ENCODE peak calls at places on chromosomes 1 and 21, in four cellular contexts. X is heart left ventricle, B is hepatocyte, C is osteoblast. O is an unnamed sample. For H3K36me3 and H3K4me1, the result is how much of the 10 kb centered on the place peaks cover.

GRCh38 chr1:29713857-29714256 is 477.5 kb downstream of the PTPRU start:
- DNase-seq in C (no peak), X (no peak), B (no peak), O (no peak)

GRCh38 chr1:116002781-116003455 is 26.6 kb downstream of the SLC22A15 start:
- DNase-seq in B (no peak), X (no peak), C (no peak), O (no peak)

GRCh38 chr21:28235169-28235892 is 757.3 kb downstream of the LTN1 start:
- DNase-seq in B (no peak), C (no peak), X (no peak), O (no peak)

GRCh38 chr1:186152945-186153309 is 222.1 kb downstream of the TPR start:
- DNase-seq in C (no peak), B (no peak), X (no peak), O (no peak)

GRCh38 chr1:178143730-178144343 is 49.9 kb downstream of the RASAL2 start:
- DNase-seq in B (no peak), C (no peak), X (no peak), O (no peak)

GRCh38 chr1:20212685-20213331 is 26.5 kb upstream of the PLA2G2C start:
- DNase-seq in X (peak), B (peak), C (peak), O (peak)

GRCh38 chr1:29674625-29675326 is 438.5 kb downstream of the PTPRU start:
- DNase-seq in X (no peak), C (no peak), B (no peak), O (no peak)

GRCh38 chr1:61348025-61348665 is 265.8 kb downstream of the NFIA start:
- DNase-seq in B (no peak), C (no peak), X (no peak), O (no peak)

GRCh38 chr1:112529301-112529700 is 20.5 kb downstream of the WNT2B start:
- DNase-seq in X (no peak), B (no peak), C (no peak), O (no peak)

GRCh38 chr21:25927195-25927880 is 192.6 kb downstream of the GABPA start:
- DNase-seq in X (no peak), C (no peak), B (no peak), O (no peak)

GRCh38 chr1:241934181-241934815 is 23.3 kb upstream of the BECN2 start:
- DNase-seq in C (no peak), X (no peak), B (peak), O (peak)

GRCh38 chr1:167409183-167409582 is 109.1 kb downstream of the CD247 start:
- DNase-seq in C (no peak), B (no peak), X (no peak), O (no peak)
- H3K36me3 ChIP-seq in C (under half), B (under half), X (half or more), O (under half)

GRCh38 chr1:170701962-170702361 is 38.0 kb downstream of the PRRX1 start:
- DNase-seq in B (no peak), C (no peak), X (no peak), O (no peak)

GRCh38 chr1:170704256-170704655 is 40.3 kb downstream of the PRRX1 start:
- DNase-seq in B (no peak), X (no peak), C (peak), O (no peak)

GRCh38 chr1:170707116-170707515 is 43.2 kb downstream of the PRRX1 start:
- DNase-seq in C (peak), X (no peak), B (no peak), O (no peak)

GRCh38 chr1:170707959-170708666 is 44.2 kb downstream of the PRRX1 start:
- DNase-seq in C (peak), B (no peak), X (no peak), O (peak)

DNA sequence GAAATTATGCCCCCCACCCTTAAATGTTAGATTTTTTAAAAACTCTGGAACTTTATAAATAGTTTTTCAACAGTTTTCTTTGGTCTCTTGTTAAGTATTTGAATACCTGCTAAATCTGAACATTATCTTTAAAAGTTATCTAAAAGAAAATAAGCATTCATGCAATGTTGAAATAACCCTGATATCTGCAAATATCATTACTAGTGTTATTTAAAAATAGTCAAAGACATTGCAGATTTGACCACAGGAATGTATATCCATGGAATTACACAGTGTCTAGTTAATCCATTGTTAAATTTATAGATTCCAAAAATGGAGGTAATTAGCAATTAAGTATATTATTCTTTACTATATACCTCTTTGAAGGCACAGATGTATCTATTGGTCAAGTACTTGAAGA is 42.0 kb downstream of the PRRX1 start:
- DNase-seq in C (no peak), B (no peak), X (no peak), O (no peak)
- H3K4me1 ChIP-seq in C (half or more), B (under half), X (under half), O (under half)

DNA sequence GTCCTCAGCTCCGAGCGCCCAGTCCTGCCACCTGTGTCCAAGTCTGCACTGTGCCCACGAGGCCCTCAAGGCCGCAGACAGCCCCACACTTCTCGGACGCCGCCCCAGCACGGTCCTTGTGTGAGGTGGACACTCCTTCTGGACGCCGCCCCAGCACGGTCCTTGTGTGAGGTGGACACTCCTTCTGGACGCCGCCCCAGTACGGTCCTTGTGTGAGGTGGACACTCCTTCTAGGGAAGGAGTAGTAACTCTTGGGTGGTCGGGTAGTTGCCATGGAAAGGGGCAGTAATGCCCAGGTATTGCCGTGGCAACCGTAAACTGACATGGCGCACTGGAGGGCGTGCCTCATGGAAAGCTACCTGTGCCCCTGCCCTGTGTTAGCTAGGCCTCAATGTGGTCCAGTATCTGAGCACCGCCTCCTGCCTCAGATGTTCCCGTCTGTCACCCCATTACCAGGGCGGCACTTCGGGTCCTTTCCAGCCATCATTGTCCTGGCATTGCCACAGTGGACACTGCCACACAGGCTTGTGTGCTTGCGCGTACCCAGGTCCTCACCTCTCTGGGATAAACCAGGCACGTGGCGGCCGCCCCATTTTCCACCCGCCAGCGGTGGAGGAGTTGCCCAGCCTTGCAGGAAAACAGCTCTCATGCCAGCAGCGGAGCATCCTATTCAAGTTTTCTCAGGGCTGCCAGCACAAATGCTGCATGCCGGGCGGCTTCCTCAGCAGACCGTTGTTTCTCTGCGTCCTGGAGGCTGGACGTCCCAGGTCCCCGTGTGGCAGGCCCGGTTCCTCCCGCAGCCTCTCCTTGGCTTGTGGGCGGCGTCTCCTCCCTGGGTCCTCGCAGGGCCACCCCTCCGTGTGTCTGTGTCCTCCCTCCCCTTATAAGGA is 40.7 kb upstream of the POFUT2 start:
- DNase-seq in B (no peak), C (no peak), X (no peak), O (no peak)
- H3K4me3 ChIP-seq in B (no peak), C (no peak), X (no peak), O (no peak)

DNA sequence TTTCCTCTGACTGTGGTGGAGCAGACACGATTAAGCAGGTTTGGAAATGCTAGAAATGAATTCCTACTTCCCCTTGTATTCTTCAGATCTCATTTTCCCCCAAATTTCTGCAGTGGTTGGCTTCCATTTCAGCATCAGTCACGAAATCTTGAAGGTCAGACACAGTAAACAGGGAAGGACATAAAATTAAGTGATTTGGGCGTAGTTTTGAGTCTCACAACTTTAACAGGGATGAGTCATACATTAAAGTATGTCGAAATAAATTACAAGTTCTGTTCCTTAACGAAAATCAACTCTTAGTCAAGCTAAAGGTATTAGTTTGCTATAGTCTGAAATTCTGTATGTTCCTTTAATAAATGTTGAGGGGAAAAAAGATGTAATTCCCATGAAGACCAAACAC is 61.1 kb downstream of the HNRNPR start:
- DNase-seq in B (no peak), X (no peak), C (peak), O (no peak)
- H3K36me3 ChIP-seq in B (under half), X (half or more), C (under half), O (under half)

GRCh38 chr21:45296638-45297037 is 8.9 kb upstream of the POFUT2 start:
- DNase-seq in C (peak), X (no peak), B (no peak), O (no peak)

GRCh38 chr21:45295576-45296365 is 8.1 kb upstream of the POFUT2 start:
- DNase-seq in C (peak), X (no peak), B (peak), O (no peak)

GRCh38 chr21:45297869-45298268 is 10.2 kb upstream of the POFUT2 start:
- DNase-seq in B (no peak), C (peak), X (no peak), O (no peak)

GRCh38 chr21:45299026-45299863 is 11.6 kb upstream of the POFUT2 start:
- DNase-seq in B (no peak), C (peak), X (peak), O (no peak)

GRCh38 chr21:45297329-45297728 is 9.6 kb upstream of the POFUT2 start:
- DNase-seq in X (no peak), C (no peak), B (peak), O (no peak)
- H3K4me1 ChIP-seq in X (under half), C (under half), B (under half), O (under half)

DNA sequence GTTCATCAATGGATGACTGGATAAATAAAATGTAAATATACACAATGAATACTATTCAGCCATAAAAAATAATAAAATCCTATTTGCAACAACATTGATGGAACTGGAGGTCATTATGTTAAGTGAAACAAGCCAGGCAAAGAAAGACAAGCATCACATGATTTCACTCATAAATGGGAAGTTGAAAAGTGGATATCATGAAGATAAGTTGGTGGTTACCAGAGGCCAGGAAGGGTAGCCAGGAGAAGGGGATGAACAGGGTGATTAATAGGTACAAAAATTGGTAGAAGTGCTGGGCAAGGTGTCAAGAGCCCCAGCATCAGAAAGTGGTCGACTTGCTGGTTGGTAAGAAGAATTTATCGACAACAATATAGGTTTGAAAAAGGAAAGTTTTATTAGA is 1.3 kb upstream of the PARK7 start:
- DNase-seq in X (no peak), C (no peak), B (no peak), O (no peak)
- H3K4me3 ChIP-seq in X (no peak), C (no peak), B (no peak), O (no peak)

O was measured in SJCRH30.